ENCODE peak calls at places on chromosome 22, in seven cellular contexts. O is H9; B is CD8-positive, alpha-beta T cell; H is sciatic nerve; T is LoVo; X is cardiac fibroblast; F is psoas muscle. P is an unnamed sample.

GRCh38 chr22:31683181-31684105 is 21.4 kb upstream of the PISD start:
- DNase-seq in O (no peak), B (no peak), H (no peak), T (no peak), X (no peak), F (peak), P (no peak)

GRCh38 chr22:42399315-42400271 is 32.6 kb downstream of the NFAM1 start:
- DNase-seq in O (peak), B (no peak), H (peak), T (peak), X (no peak), F (no peak), P (no peak)

GRCh38 chr22:38243007-38243775 is 29.6 kb downstream of the TMEM184B start:
- DNase-seq in O (no peak), B (no peak), H (no peak), T (no peak), X (peak), F (no peak), P (peak)

GRCh38 chr22:33893486-33893885 is 26.8 kb downstream of the LARGE1 start:
- DNase-seq in O (no peak), B (no peak), H (no peak), T (no peak), X (no peak), F (no peak), P (no peak)

GRCh38 chr22:31089101-31090100 is 8.3 kb downstream of the SMTN start:
- DNase-seq in O (no peak), B (no peak), H (peak), T (no peak), X (peak), F (peak), P (peak)

GRCh38 chr22:44915441-44915840 is 94.4 kb downstream of the PHF21B start:
- DNase-seq in O (no peak), B (no peak), H (peak), T (no peak), X (no peak), F (no peak), P (no peak)

GRCh38 chr22:18970180-18970947 is 34.3 kb upstream of the PRODH start:
- DNase-seq in O (peak), B (no peak), H (no peak), T (peak), X (no peak), F (no peak), P (peak)

GRCh38 chr22:43092085-43092484 is 2.9 kb upstream of the TTLL1 start:
- DNase-seq in O (no peak), B (no peak), H (no peak), T (no peak), X (no peak), F (no peak), P (no peak)

GRCh38 chr22:27556371-27556770 is 245.2 kb downstream of the MN1 start:
- DNase-seq in O (no peak), B (no peak), H (no peak), T (no peak), X (no peak), F (no peak), P (no peak)

GRCh38 chr22:42879371-42880021 is 22.4 kb upstream of the ARFGAP3 start:
- DNase-seq in O (no peak), B (no peak), H (no peak), T (no peak), X (no peak), F (no peak), P (no peak)

GRCh38 chr22:50444663-50445062 is 30.2 kb downstream of the SBF1 start:
- DNase-seq in O (no peak), B (no peak), H (no peak), T (no peak), X (peak), F (peak), P (peak)

GRCh38 chr22:23688571-23688970 is 2.2 kb upstream of the RGL4 start:
- DNase-seq in O (no peak), B (no peak), H (no peak), T (no peak), X (no peak), F (no peak), P (no peak)

GRCh38 chr22:43449205-43449830 is 37.5 kb downstream of the MPPED1 start:
- DNase-seq in O (peak), B (no peak), H (peak), T (no peak), X (no peak), F (no peak), P (no peak)

GRCh38 chr22:40509401-40510134 is 127.0 kb downstream of the MRTFA start:
- DNase-seq in O (no peak), B (no peak), H (no peak), T (no peak), X (peak), F (peak), P (peak)

GRCh38 chr22:38018938-38019827 is 34.8 kb upstream of the SOX10 start:
- DNase-seq in O (no peak), B (no peak), H (no peak), T (no peak), X (no peak), F (no peak), P (no peak)

GRCh38 chr22:19827341-19828034 is 27.2 kb downstream of the GNB1L start:
- DNase-seq in O (no peak), B (no peak), H (no peak), T (no peak), X (no peak), F (no peak), P (no peak)

GRCh38 chr22:20998411-20999336 is 3.2 kb downstream of the THAP7 start:
- DNase-seq in O (no peak), B (no peak), H (no peak), T (no peak), X (peak), F (no peak), P (no peak)

GRCh38 chr22:22106855-22107254 is 124.3 kb upstream of the TOP3B start:
- DNase-seq in O (no peak), B (no peak), H (no peak), T (no peak), X (no peak), F (no peak), P (no peak)

GRCh38 chr22:50408311-50408710 is 65.2 kb downstream of the PPP6R2 start:
- DNase-seq in O (no peak), B (no peak), H (no peak), T (no peak), X (no peak), F (no peak), P (no peak)

P was measured in Calu3.